ENCODE peak calls at places on chromosomes 16 and 17, in six cellular contexts. R is uterus; O is upper lobe of right lung; I is CD4-positive, CD25-positive, alpha-beta regulatory T cell; H is AG04450; G is colonic mucosa. B is an unnamed sample. For H3K27me3, the result is how much of the 10 kb centered on the place peaks cover.

GRCh38 chr17:19263621-19264010 is 26.4 kb downstream of the EPN2 start:
- DNase-seq in R (no peak), O (no peak), I (no peak), H (no peak), G (no peak), B (no peak)

GRCh38 chr17:47301831-47302230 is 21.9 kb upstream of the EFCAB13 start:
- DNase-seq in R (no peak), O (no peak), I (no peak), H (no peak), G (no peak), B (no peak)

GRCh38 chr17:28807925-28808641 is 34.5 kb downstream of the FAM222B start:
- DNase-seq in R (no peak), O (no peak), I (no peak), H (peak), G (no peak), B (peak)

GRCh38 chr17:9284884-9285283 is 263.6 kb downstream of the NTN1 start:
- DNase-seq in R (peak), O (no peak), I (no peak), H (no peak), G (peak), B (no peak)

GRCh38 chr16:2475413-2476344 is 752 bp downstream of the TBC1D24 start:
- DNase-seq in R (no peak), O (peak), I (no peak), H (no peak), G (no peak), B (no peak)

GRCh38 chr17:37527249-37527851 is 37.7 kb downstream of the DUSP14 start:
- DNase-seq in R (no peak), O (no peak), I (no peak), H (peak), G (peak), B (no peak)

GRCh38 chr17:80092959-80093358 is 8.4 kb upstream of the GAA start:
- DNase-seq in R (no peak), O (no peak), I (no peak), H (no peak), G (no peak), B (no peak)

GRCh38 chr16:48538746-48539484 is 71.1 kb downstream of the N4BP1 start:
- DNase-seq in R (no peak), O (no peak), I (no peak), H (no peak), G (peak), B (no peak)

GRCh38 chr16:3158014-3158497 is 23.2 kb downstream of the ZNF213 start:
- DNase-seq in R (no peak), O (no peak), I (no peak), H (no peak), G (peak), B (no peak)

GRCh38 chr17:46035112-46035818 is 36.2 kb downstream of the STH start:
- DNase-seq in R (no peak), O (no peak), I (no peak), H (no peak), G (no peak), B (no peak)

GRCh38 chr17:39231587-39232551 is 6.1 kb upstream of the STAC2 start:
- DNase-seq in R (peak), O (peak), I (peak), H (no peak), G (no peak), B (no peak)

GRCh38 chr17:38761612-38762011 is 9.1 kb downstream of the PSMB3 start:
- DNase-seq in R (no peak), O (no peak), I (no peak), H (no peak), G (peak), B (no peak)

GRCh38 chr17:76501018-76501826 is at the start of gene RHBDF2:
- DNase-seq in R (peak), O (peak), I (peak), H (no peak), G (peak), B (peak)

GRCh38 chr17:34314279-34314678 is 5.0 kb upstream of the CCL8 start:
- DNase-seq in R (peak), O (no peak), I (no peak), H (no peak), G (peak), B (no peak)

GRCh38 chr16:79843145-79843544 is 242.6 kb upstream of the MAF start:
- DNase-seq in R (no peak), O (no peak), I (no peak), H (no peak), G (no peak), B (no peak)

GRCh38 chr17:14791221-14791620 is 473.9 kb downstream of the PMP22 start:
- DNase-seq in R (no peak), O (no peak), I (no peak), H (no peak), G (no peak), B (no peak)

GRCh38 chr16:29810699-29811169 is 1.3 kb upstream of the PRRT2 start:
- DNase-seq in R (no peak), O (no peak), I (no peak), H (no peak), G (no peak), B (no peak)

GRCh38 chr17:28928061-28928460 is 23.3 kb downstream of the PHF12 start:
- DNase-seq in R (no peak), O (no peak), I (no peak), H (no peak), G (no peak), B (no peak)

GRCh38 chr16:54980821-54981220 is 50.2 kb downstream of the IRX5 start:
- DNase-seq in R (no peak), O (no peak), I (no peak), H (no peak), G (no peak), B (no peak)

GRCh38 chr17:35170968-35171771 is 23.0 kb downstream of the SLC35G3 start:
- DNase-seq in R (no peak), O (no peak), I (peak), H (no peak), G (no peak), B (no peak)

GRCh38 chr17:39252788-39253460 is 27.2 kb upstream of the STAC2 start:
- DNase-seq in R (no peak), O (no peak), I (no peak), H (no peak), G (no peak), B (no peak)

GRCh38 chr16:85390511-85391174 is 222.5 kb upstream of the GSE1 start:
- DNase-seq in R (peak), O (peak), I (no peak), H (peak), G (peak), B (no peak)

GRCh38 chr17:41825175-41825845 is 10.7 kb downstream of the NT5C3B start:
- DNase-seq in R (no peak), O (peak), I (no peak), H (no peak), G (no peak), B (no peak)

GRCh38 chr17:68514809-68515208 is 2.6 kb downstream of the PRKAR1A start:
- DNase-seq in R (no peak), O (no peak), I (no peak), H (no peak), G (no peak), B (no peak)

GRCh38 chr17:68184816-68185436 is 62.9 kb upstream of the AMZ2 start:
- DNase-seq in R (no peak), O (no peak), I (peak), H (no peak), G (no peak), B (no peak)

GRCh38 chr16:89089142-89089541 is 4.5 kb upstream of the ACSF3 start:
- DNase-seq in R (no peak), O (peak), I (no peak), H (no peak), G (no peak), B (no peak)

GRCh38 chr17:74276561-74277009 is 2.6 kb downstream of the DNAI2 start:
- DNase-seq in R (peak), O (no peak), I (no peak), H (no peak), G (no peak), B (no peak)

GRCh38 chr16:68756250-68757051 is 19.4 kb downstream of the CDH1 start:
- DNase-seq in R (no peak), O (peak), I (peak), H (no peak), G (peak), B (peak)

GRCh38 chr17:45171338-45172231 is 9.9 kb downstream of the HEXIM2 start:
- DNase-seq in R (peak), O (peak), I (no peak), H (no peak), G (peak), B (peak)

GRCh38 chr17:12021604-12022003 is 927 bp downstream of the MAP2K4 start:
- DNase-seq in R (no peak), O (no peak), I (no peak), H (no peak), G (no peak), B (no peak)

GRCh38 chr17:12020595-12021590 is at the start of gene MAP2K4:
- DNase-seq in R (peak), O (peak), I (peak), H (peak), G (peak), B (no peak)

GRCh38 chr17:12027658-12028057 is 7.0 kb downstream of the MAP2K4 start:
- DNase-seq in R (no peak), O (no peak), I (no peak), H (no peak), G (no peak), B (no peak)

GRCh38 chr17:12022310-12022709 is 1.6 kb downstream of the MAP2K4 start:
- DNase-seq in R (no peak), O (no peak), I (no peak), H (no peak), G (no peak), B (no peak)

DNA sequence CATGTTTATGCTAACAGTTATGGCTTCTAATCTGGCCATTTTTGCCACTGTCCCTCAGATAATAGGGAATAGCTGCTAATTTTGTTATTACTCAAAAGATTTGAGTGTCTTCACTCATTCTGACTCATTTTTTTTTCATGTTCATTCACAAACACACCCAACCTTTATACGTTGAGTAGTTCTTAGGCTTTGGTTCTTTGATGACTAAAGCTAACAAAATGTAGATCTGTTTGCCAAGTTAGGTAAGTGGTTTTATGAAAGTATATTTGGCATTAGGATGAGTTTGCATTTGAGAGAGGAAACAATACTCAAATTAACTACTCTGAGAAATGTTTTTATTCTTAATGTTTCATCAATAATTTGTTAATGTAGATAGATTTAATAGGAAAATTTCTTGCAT is 3.7 kb downstream of the MAP2K4 start:
- DNase-seq in R (no peak), O (no peak), I (no peak), H (peak), G (no peak), B (peak)
- H3K27ac ChIP-seq in R (no peak), O (no peak), I (no peak), H (no peak), G (no peak), B (peak)

DNA sequence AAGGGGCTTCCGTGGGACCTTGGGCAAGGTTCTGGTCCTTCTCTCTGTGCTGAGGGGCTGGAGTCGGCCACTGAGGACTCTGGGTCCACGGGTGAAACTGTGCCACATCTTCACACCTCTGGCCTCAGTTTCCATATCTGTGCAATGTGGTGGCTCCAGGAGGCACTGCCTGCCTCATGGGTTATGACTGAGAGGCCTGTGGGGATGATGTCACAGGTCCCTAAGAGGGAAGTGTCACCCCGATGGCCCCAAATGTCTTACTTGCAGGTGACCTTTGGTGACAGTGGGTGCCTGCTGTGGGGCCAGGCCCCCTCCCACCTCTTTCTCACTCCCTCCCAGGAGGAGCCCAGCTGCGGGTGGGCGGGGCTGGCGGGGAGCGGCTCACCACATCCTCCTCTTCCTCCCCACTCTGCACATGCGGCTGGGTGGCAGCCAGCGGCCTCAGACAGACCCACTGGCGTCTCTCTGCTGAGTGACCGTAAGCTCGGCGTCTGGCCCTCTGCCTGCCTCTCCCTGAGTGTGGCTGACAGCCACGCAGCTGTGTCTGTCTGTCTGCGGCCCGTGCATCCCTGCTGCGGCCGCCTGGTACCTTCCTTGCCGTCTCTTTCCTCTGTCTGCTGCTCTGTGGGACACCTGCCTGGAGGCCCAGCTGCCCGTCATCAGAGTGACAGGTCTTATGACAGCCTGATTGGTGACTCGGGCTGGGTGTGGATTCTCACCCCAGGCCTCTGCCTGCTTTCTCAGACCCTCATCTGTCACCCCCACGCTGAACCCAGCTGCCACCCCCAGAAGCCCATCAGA is at the start of gene IL21R:
- DNase-seq in R (peak), O (peak), I (peak), H (no peak), G (peak), B (no peak)
- H3K4me3 ChIP-seq in R (no peak), O (peak), I (peak), H (no peak), G (peak), B (no peak)

GRCh38 chr17:8060274-8060673 is 21.4 kb downstream of the ALOX15B start:
- DNase-seq in R (peak), O (peak), I (peak), H (peak), G (peak), B (no peak)
- H3K27me3 ChIP-seq in R (under half), O (under half), I (under half), H (half or more), G (under half), B (under half)

DNA sequence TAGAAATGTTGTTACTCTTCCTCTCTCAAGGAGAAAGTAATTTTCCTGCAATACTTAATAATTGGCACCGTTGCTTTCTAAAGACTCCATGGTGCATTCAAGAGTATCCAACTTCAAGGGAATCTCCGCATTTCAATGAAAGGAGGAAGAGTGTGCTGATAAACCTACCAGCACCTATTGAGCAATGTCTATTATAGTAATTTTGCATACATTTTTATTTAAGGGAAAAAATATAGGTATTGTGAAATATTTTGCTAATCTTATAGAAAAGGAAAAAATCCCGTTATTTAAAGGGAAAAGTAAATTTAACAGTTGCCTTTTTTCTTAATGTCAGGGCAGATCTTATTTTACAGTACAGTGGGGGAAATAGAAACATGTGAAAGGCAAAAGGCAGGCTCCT is 1.1 kb upstream of the TMEM106A start:
- DNase-seq in R (no peak), O (no peak), I (no peak), H (no peak), G (no peak), B (no peak)
- H3K27ac ChIP-seq in R (peak), O (peak), I (peak), H (no peak), G (peak), B (no peak)

GRCh38 chr16:592518-593306 is 2.8 kb downstream of the RAB40C start:
- DNase-seq in R (no peak), O (peak), I (no peak), H (no peak), G (peak), B (peak)
- H3K4me3 ChIP-seq in R (no peak), O (peak), I (no peak), H (no peak), G (no peak), B (peak)

DNA sequence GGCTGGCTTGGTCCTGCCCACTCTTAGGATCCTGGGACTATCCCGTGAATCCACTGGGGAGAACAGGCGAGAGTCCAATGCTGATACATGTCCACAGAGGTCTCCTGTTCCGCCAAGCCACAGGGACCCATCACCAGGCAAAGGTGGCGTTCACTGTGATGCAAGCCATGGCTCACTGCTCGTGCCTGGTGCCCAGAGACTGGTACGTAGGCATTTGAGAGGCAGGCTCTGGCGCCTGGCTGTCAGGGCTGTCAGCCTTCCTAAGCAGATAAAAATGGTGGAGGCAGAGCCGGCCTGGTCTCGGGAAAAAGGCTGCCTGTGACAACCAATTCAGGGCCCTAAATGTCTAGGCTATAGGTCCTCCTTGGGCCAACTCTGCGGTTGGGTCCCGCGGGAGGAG is 2329.0 kb downstream of the TP53TG3F start:
- DNase-seq in R (no peak), O (no peak), I (no peak), H (no peak), G (no peak), B (no peak)
- H3K27me3 ChIP-seq in R (under half), O (under half), I (under half), H (under half), G (under half), B (under half)

GRCh38 chr16:4461250-4462085 is 13.0 kb downstream of the NMRAL1 start:
- DNase-seq in R (no peak), O (no peak), I (no peak), H (no peak), G (no peak), B (no peak)
- H3K27ac ChIP-seq in R (no peak), O (no peak), I (no peak), H (no peak), G (no peak), B (no peak)

GRCh38 chr16:11972128-11972527 is 4.4 kb upstream of the SNX29 start:
- DNase-seq in R (no peak), O (no peak), I (no peak), H (no peak), G (peak), B (no peak)
- H3K4me3 ChIP-seq in R (no peak), O (no peak), I (no peak), H (no peak), G (no peak), B (no peak)

B was measured in keratinocyte.